ENCODE peak calls at places on chromosomes 13 and 19, in four cellular contexts. One of them, this sample, is unnamed.

GRCh38 chr13:113762075-113762474 is 3.0 kb downstream of the TMEM255B start:
- DNase-seq in COR-L47: no peak
- DNase-seq in HTR-8/SVneo: no peak
- DNase-seq in mesendoderm: no peak
- DNase-seq in this sample: no peak

GRCh38 chr19:2963122-2963521 is 14.2 kb upstream of the TLE6 start:
- DNase-seq in COR-L47: no peak
- DNase-seq in HTR-8/SVneo: no peak
- DNase-seq in mesendoderm: no peak
- DNase-seq in this sample: no peak

GRCh38 chr13:93460005-93460404 is 233.4 kb downstream of the GPC6 start:
- DNase-seq in COR-L47: no peak
- DNase-seq in HTR-8/SVneo: no peak
- DNase-seq in mesendoderm: no peak
- DNase-seq in this sample: no peak

GRCh38 chr13:42041684-42042035 is 6.8 kb upstream of the DGKH start:
- DNase-seq in COR-L47: peak
- DNase-seq in HTR-8/SVneo: peak
- DNase-seq in mesendoderm: peak
- DNase-seq in this sample: peak

GRCh38 chr19:49887653-49888477 is 8.8 kb downstream of the IL4I1 start:
- DNase-seq in COR-L47: no peak
- DNase-seq in HTR-8/SVneo: no peak
- DNase-seq in mesendoderm: no peak
- DNase-seq in this sample: no peak

GRCh38 chr19:6250909-6251308 is 28.9 kb downstream of the MLLT1 start:
- DNase-seq in COR-L47: no peak
- DNase-seq in HTR-8/SVneo: no peak
- DNase-seq in mesendoderm: no peak
- DNase-seq in this sample: no peak

GRCh38 chr13:73335226-73335625 is 276.4 kb downstream of the KLF5 start:
- DNase-seq in COR-L47: no peak
- DNase-seq in HTR-8/SVneo: no peak
- DNase-seq in mesendoderm: no peak
- DNase-seq in this sample: no peak

GRCh38 chr19:33227242-33227650 is 1.6 kb upstream of the SLC7A10 start:
- DNase-seq in COR-L47: no peak
- DNase-seq in HTR-8/SVneo: peak
- DNase-seq in mesendoderm: peak
- DNase-seq in this sample: no peak

GRCh38 chr13:34249546-34249945 is 431.6 kb downstream of the RFC3 start:
- DNase-seq in COR-L47: no peak
- DNase-seq in HTR-8/SVneo: no peak
- DNase-seq in mesendoderm: no peak
- DNase-seq in this sample: no peak

GRCh38 chr19:15378529-15379082 is 981 bp downstream of the AKAP8 start:
- DNase-seq in COR-L47: peak
- DNase-seq in HTR-8/SVneo: peak
- DNase-seq in mesendoderm: peak
- DNase-seq in this sample: no peak

GRCh38 chr19:14066139-14066538 is 4.3 kb upstream of the PALM3 start:
- DNase-seq in COR-L47: no peak
- DNase-seq in HTR-8/SVneo: no peak
- DNase-seq in mesendoderm: no peak
- DNase-seq in this sample: no peak

GRCh38 chr13:20340759-20341161 is 108.6 kb upstream of the GJB6 start:
- DNase-seq in COR-L47: peak
- DNase-seq in HTR-8/SVneo: no peak
- DNase-seq in mesendoderm: no peak
- DNase-seq in this sample: no peak

GRCh38 chr13:69418319-69418718 is 689.3 kb upstream of the ATXN8OS start:
- DNase-seq in COR-L47: no peak
- DNase-seq in HTR-8/SVneo: no peak
- DNase-seq in mesendoderm: no peak
- DNase-seq in this sample: no peak

GRCh38 chr19:4415352-4415751 is 12.9 kb downstream of the CHAF1A start:
- DNase-seq in COR-L47: no peak
- DNase-seq in HTR-8/SVneo: no peak
- DNase-seq in mesendoderm: peak
- DNase-seq in this sample: no peak

This sample was measured in DMS153.